ENCODE peak calls at places on chromosomes 7 and 10, in ten cellular contexts. One of them, this sample, is unnamed.

GRCh38 chr7:27165655-27166474 is 528 bp upstream of the HOXA9 start:
- DNase-seq in thoracic aorta: no peak
- DNase-seq in neural crest cell: no peak
- DNase-seq in AG10803: peak
- DNase-seq in brain microvascular endothelial cell: no peak
- DNase-seq in osteocyte: no peak
- DNase-seq in fibroblast of the aortic adventitia: no peak
- DNase-seq in glutamatergic neuron: peak
- DNase-seq in coronary artery: no peak
- DNase-seq in HFFc6: peak
- DNase-seq in this sample: no peak

GRCh38 chr10:118754132-118754555 is 626 bp downstream of the CACUL1 start:
- DNase-seq in thoracic aorta: no peak
- DNase-seq in neural crest cell: peak
- DNase-seq in AG10803: peak
- DNase-seq in brain microvascular endothelial cell: peak
- DNase-seq in osteocyte: no peak
- DNase-seq in fibroblast of the aortic adventitia: peak
- DNase-seq in glutamatergic neuron: peak
- DNase-seq in coronary artery: peak
- DNase-seq in HFFc6: peak
- DNase-seq in this sample: peak

GRCh38 chr10:60518745-60519144 is 129.1 kb upstream of the ANK3 start:
- DNase-seq in thoracic aorta: no peak
- DNase-seq in neural crest cell: no peak
- DNase-seq in AG10803: no peak
- DNase-seq in brain microvascular endothelial cell: no peak
- DNase-seq in osteocyte: no peak
- DNase-seq in fibroblast of the aortic adventitia: no peak
- DNase-seq in glutamatergic neuron: no peak
- DNase-seq in coronary artery: no peak
- DNase-seq in HFFc6: no peak
- DNase-seq in this sample: no peak

GRCh38 chr10:72419241-72419640 is 64.5 kb upstream of the DNAJB12 start:
- DNase-seq in thoracic aorta: no peak
- DNase-seq in neural crest cell: no peak
- DNase-seq in AG10803: no peak
- DNase-seq in brain microvascular endothelial cell: no peak
- DNase-seq in osteocyte: no peak
- DNase-seq in fibroblast of the aortic adventitia: no peak
- DNase-seq in glutamatergic neuron: no peak
- DNase-seq in coronary artery: no peak
- DNase-seq in HFFc6: no peak
- DNase-seq in this sample: no peak

GRCh38 chr10:101218423-101219136 is 10.7 kb downstream of the LBX1 start:
- DNase-seq in thoracic aorta: no peak
- DNase-seq in neural crest cell: no peak
- DNase-seq in AG10803: no peak
- DNase-seq in brain microvascular endothelial cell: no peak
- DNase-seq in osteocyte: no peak
- DNase-seq in fibroblast of the aortic adventitia: no peak
- DNase-seq in glutamatergic neuron: no peak
- DNase-seq in coronary artery: no peak
- DNase-seq in HFFc6: no peak
- DNase-seq in this sample: no peak

GRCh38 chr10:101066146-101066889 is 4.5 kb downstream of the KAZALD1 start:
- DNase-seq in thoracic aorta: no peak
- DNase-seq in neural crest cell: no peak
- DNase-seq in AG10803: peak
- DNase-seq in brain microvascular endothelial cell: no peak
- DNase-seq in osteocyte: no peak
- DNase-seq in fibroblast of the aortic adventitia: peak
- DNase-seq in glutamatergic neuron: peak
- DNase-seq in coronary artery: peak
- DNase-seq in HFFc6: peak
- DNase-seq in this sample: peak

GRCh38 chr10:132403511-132404168 is 6.6 kb downstream of the PWWP2B start:
- DNase-seq in thoracic aorta: no peak
- DNase-seq in neural crest cell: no peak
- DNase-seq in AG10803: no peak
- DNase-seq in brain microvascular endothelial cell: no peak
- DNase-seq in osteocyte: no peak
- DNase-seq in fibroblast of the aortic adventitia: no peak
- DNase-seq in glutamatergic neuron: no peak
- DNase-seq in coronary artery: no peak
- DNase-seq in HFFc6: no peak
- DNase-seq in this sample: no peak

GRCh38 chr10:72297281-72297967 is 23.7 kb downstream of the DDIT4 start:
- DNase-seq in thoracic aorta: peak
- DNase-seq in neural crest cell: no peak
- DNase-seq in AG10803: peak
- DNase-seq in brain microvascular endothelial cell: peak
- DNase-seq in osteocyte: no peak
- DNase-seq in fibroblast of the aortic adventitia: peak
- DNase-seq in glutamatergic neuron: no peak
- DNase-seq in coronary artery: peak
- DNase-seq in HFFc6: peak
- DNase-seq in this sample: peak

GRCh38 chr10:101649530-101650085 is 45.4 kb downstream of the FBXW4 start:
- DNase-seq in thoracic aorta: no peak
- DNase-seq in neural crest cell: no peak
- DNase-seq in AG10803: no peak
- DNase-seq in brain microvascular endothelial cell: no peak
- DNase-seq in osteocyte: no peak
- DNase-seq in fibroblast of the aortic adventitia: no peak
- DNase-seq in glutamatergic neuron: no peak
- DNase-seq in coronary artery: no peak
- DNase-seq in HFFc6: no peak
- DNase-seq in this sample: peak

GRCh38 chr7:134770676-134771075 is 8.8 kb upstream of the CALD1 start:
- DNase-seq in thoracic aorta: no peak
- DNase-seq in neural crest cell: no peak
- DNase-seq in AG10803: no peak
- DNase-seq in brain microvascular endothelial cell: no peak
- DNase-seq in osteocyte: no peak
- DNase-seq in fibroblast of the aortic adventitia: no peak
- DNase-seq in glutamatergic neuron: no peak
- DNase-seq in coronary artery: no peak
- DNase-seq in HFFc6: no peak
- DNase-seq in this sample: no peak

GRCh38 chr7:71886066-71886465 is 526.1 kb downstream of the CALN1 start:
- DNase-seq in thoracic aorta: no peak
- DNase-seq in neural crest cell: peak
- DNase-seq in AG10803: no peak
- DNase-seq in brain microvascular endothelial cell: no peak
- DNase-seq in osteocyte: no peak
- DNase-seq in fibroblast of the aortic adventitia: no peak
- DNase-seq in glutamatergic neuron: no peak
- DNase-seq in coronary artery: no peak
- DNase-seq in HFFc6: no peak
- DNase-seq in this sample: no peak

GRCh38 chr10:525565-526315 is 163.7 kb downstream of the DIP2C start:
- DNase-seq in thoracic aorta: no peak
- DNase-seq in neural crest cell: no peak
- DNase-seq in AG10803: no peak
- DNase-seq in brain microvascular endothelial cell: no peak
- DNase-seq in osteocyte: no peak
- DNase-seq in fibroblast of the aortic adventitia: no peak
- DNase-seq in glutamatergic neuron: no peak
- DNase-seq in coronary artery: no peak
- DNase-seq in HFFc6: no peak
- DNase-seq in this sample: no peak

GRCh38 chr7:157618823-157619606 is 282.2 kb downstream of the DNAJB6 start:
- DNase-seq in thoracic aorta: no peak
- DNase-seq in neural crest cell: no peak
- DNase-seq in AG10803: no peak
- DNase-seq in brain microvascular endothelial cell: no peak
- DNase-seq in osteocyte: no peak
- DNase-seq in fibroblast of the aortic adventitia: no peak
- DNase-seq in glutamatergic neuron: no peak
- DNase-seq in coronary artery: no peak
- DNase-seq in HFFc6: no peak
- DNase-seq in this sample: no peak

GRCh38 chr7:1050956-1051690 is 6.8 kb downstream of the GPR146 start:
- DNase-seq in thoracic aorta: no peak
- DNase-seq in neural crest cell: no peak
- DNase-seq in AG10803: no peak
- DNase-seq in brain microvascular endothelial cell: no peak
- DNase-seq in osteocyte: no peak
- DNase-seq in fibroblast of the aortic adventitia: no peak
- DNase-seq in glutamatergic neuron: no peak
- DNase-seq in coronary artery: no peak
- DNase-seq in HFFc6: no peak
- DNase-seq in this sample: no peak

GRCh38 chr7:1054438-1055083 is 10.2 kb downstream of the GPR146 start:
- DNase-seq in thoracic aorta: no peak
- DNase-seq in neural crest cell: no peak
- DNase-seq in AG10803: no peak
- DNase-seq in brain microvascular endothelial cell: no peak
- DNase-seq in osteocyte: no peak
- DNase-seq in fibroblast of the aortic adventitia: no peak
- DNase-seq in glutamatergic neuron: no peak
- DNase-seq in coronary artery: no peak
- DNase-seq in HFFc6: no peak
- DNase-seq in this sample: no peak

GRCh38 chr7:1052031-1052818 is 7.9 kb downstream of the GPR146 start:
- DNase-seq in thoracic aorta: no peak
- DNase-seq in neural crest cell: no peak
- DNase-seq in AG10803: no peak
- DNase-seq in brain microvascular endothelial cell: no peak
- DNase-seq in osteocyte: no peak
- DNase-seq in fibroblast of the aortic adventitia: no peak
- DNase-seq in glutamatergic neuron: no peak
- DNase-seq in coronary artery: no peak
- DNase-seq in HFFc6: no peak
- DNase-seq in this sample: no peak

GRCh38 chr7:1053816-1054370 is 9.5 kb downstream of the GPR146 start:
- DNase-seq in thoracic aorta: no peak
- DNase-seq in neural crest cell: no peak
- DNase-seq in AG10803: no peak
- DNase-seq in brain microvascular endothelial cell: no peak
- DNase-seq in osteocyte: no peak
- DNase-seq in fibroblast of the aortic adventitia: no peak
- DNase-seq in glutamatergic neuron: no peak
- DNase-seq in coronary artery: no peak
- DNase-seq in HFFc6: no peak
- DNase-seq in this sample: no peak

GRCh38 chr7:1053002-1053411 is 8.7 kb downstream of the GPR146 start:
- DNase-seq in thoracic aorta: no peak
- DNase-seq in neural crest cell: no peak
- DNase-seq in AG10803: no peak
- DNase-seq in brain microvascular endothelial cell: no peak
- DNase-seq in osteocyte: no peak
- DNase-seq in fibroblast of the aortic adventitia: no peak
- DNase-seq in glutamatergic neuron: no peak
- DNase-seq in coronary artery: no peak
- DNase-seq in HFFc6: no peak
- DNase-seq in this sample: peak
- TF ChIP-seq CTCF in thoracic aorta: no peak
- TF ChIP-seq CTCF in neural crest cell: no peak
- TF ChIP-seq CTCF in AG10803: no peak
- TF ChIP-seq CTCF in brain microvascular endothelial cell: no peak
- TF ChIP-seq CTCF in osteocyte: no peak
- TF ChIP-seq CTCF in fibroblast of the aortic adventitia: no peak
- TF ChIP-seq CTCF in glutamatergic neuron: no peak
- TF ChIP-seq CTCF in coronary artery: no peak
- TF ChIP-seq CTCF in HFFc6: no peak
- TF ChIP-seq CTCF in this sample: no peak

DNA sequence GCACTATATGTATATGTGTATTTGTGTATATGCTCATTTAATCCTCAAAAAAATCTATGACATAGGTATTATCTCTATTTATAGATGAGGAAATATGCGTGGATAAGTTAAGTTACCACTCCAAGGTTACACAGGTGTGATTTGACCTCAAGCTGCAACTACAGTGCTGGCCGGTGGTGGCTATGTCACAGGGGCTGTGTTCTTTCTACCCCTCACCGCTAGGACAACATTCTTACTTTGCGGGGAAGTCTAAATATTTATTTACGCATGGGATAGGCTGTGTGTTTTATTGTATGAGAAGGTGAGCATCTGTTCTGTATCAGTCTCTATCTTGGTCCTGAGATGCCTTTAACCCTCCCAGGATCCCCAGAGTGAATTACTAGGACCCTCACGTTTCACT is 60.0 kb downstream of the CREB5 start:
- DNase-seq in thoracic aorta: no peak
- DNase-seq in neural crest cell: no peak
- DNase-seq in AG10803: no peak
- DNase-seq in brain microvascular endothelial cell: no peak
- DNase-seq in osteocyte: no peak
- DNase-seq in fibroblast of the aortic adventitia: no peak
- DNase-seq in glutamatergic neuron: no peak
- DNase-seq in coronary artery: no peak
- DNase-seq in HFFc6: no peak
- DNase-seq in this sample: no peak
- TF ChIP-seq CTCF in thoracic aorta: no peak
- TF ChIP-seq CTCF in neural crest cell: no peak
- TF ChIP-seq CTCF in AG10803: no peak
- TF ChIP-seq CTCF in brain microvascular endothelial cell: no peak
- TF ChIP-seq CTCF in osteocyte: no peak
- TF ChIP-seq CTCF in fibroblast of the aortic adventitia: no peak
- TF ChIP-seq CTCF in glutamatergic neuron: no peak
- TF ChIP-seq CTCF in coronary artery: no peak
- TF ChIP-seq CTCF in HFFc6: no peak
- TF ChIP-seq CTCF in this sample: no peak

GRCh38 chr7:85750454-85750949 is 563.6 kb upstream of the SEMA3D start:
- DNase-seq in thoracic aorta: no peak
- DNase-seq in neural crest cell: peak
- DNase-seq in AG10803: peak
- DNase-seq in brain microvascular endothelial cell: peak
- DNase-seq in osteocyte: no peak
- DNase-seq in fibroblast of the aortic adventitia: peak
- DNase-seq in glutamatergic neuron: peak
- DNase-seq in coronary artery: no peak
- DNase-seq in HFFc6: peak
- DNase-seq in this sample: peak
- TF ChIP-seq CTCF in thoracic aorta: no peak
- TF ChIP-seq CTCF in neural crest cell: peak
- TF ChIP-seq CTCF in AG10803: peak
- TF ChIP-seq CTCF in brain microvascular endothelial cell: peak
- TF ChIP-seq CTCF in osteocyte: peak
- TF ChIP-seq CTCF in fibroblast of the aortic adventitia: peak
- TF ChIP-seq CTCF in glutamatergic neuron: peak
- TF ChIP-seq CTCF in coronary artery: peak
- TF ChIP-seq CTCF in HFFc6: peak
- TF ChIP-seq CTCF in this sample: peak

DNA sequence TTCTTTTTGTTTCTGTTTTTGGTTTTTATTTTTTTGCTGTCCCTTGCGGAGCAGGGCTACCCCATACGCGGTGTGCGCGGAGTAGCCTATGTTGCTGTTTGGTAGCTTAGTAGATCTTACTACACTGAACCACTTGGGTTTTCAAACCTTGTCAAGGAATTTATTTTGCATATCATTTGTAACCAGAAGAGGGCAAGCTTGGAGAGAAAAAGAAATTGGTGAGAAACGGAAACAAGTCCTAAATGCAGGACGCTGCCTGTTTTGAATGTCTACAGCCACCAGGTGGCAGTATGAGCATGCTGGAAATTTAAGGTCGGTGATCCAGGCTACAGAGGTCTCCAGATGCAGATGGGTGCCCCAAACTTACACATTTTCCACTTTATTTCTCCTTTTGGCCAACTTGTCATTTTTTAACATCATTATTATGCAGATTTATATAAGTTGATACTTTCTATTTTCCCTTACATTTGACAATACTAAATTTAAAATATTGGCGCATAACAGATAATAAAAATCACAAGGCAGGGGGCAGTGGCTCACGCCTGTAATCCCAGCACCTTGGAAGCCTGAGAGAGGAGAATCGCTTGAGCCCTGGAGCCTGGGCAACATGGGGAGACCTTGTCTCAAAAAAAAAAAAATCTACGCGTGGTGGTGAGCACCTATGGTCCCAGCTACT is 15.3 kb upstream of the TRA2A start:
- DNase-seq in thoracic aorta: no peak
- DNase-seq in neural crest cell: peak
- DNase-seq in AG10803: peak
- DNase-seq in brain microvascular endothelial cell: peak
- DNase-seq in osteocyte: peak
- DNase-seq in fibroblast of the aortic adventitia: peak
- DNase-seq in glutamatergic neuron: peak
- DNase-seq in coronary artery: peak
- DNase-seq in HFFc6: peak
- DNase-seq in this sample: peak
- TF ChIP-seq CTCF in thoracic aorta: peak
- TF ChIP-seq CTCF in neural crest cell: peak
- TF ChIP-seq CTCF in AG10803: peak
- TF ChIP-seq CTCF in brain microvascular endothelial cell: peak
- TF ChIP-seq CTCF in osteocyte: peak
- TF ChIP-seq CTCF in fibroblast of the aortic adventitia: peak
- TF ChIP-seq CTCF in glutamatergic neuron: peak
- TF ChIP-seq CTCF in coronary artery: peak
- TF ChIP-seq CTCF in HFFc6: peak
- TF ChIP-seq CTCF in this sample: peak

This sample was measured in cardiac fibroblast.